ENCODE peak calls at places on chromosomes 3 and 15, in seven cellular contexts. R is MM.1S, W is keratinocyte, M is kidney, B is heart right ventricle, Q is stomach, S is spleen. F is an unnamed sample.

GRCh38 chr15:37019479-37020433 is 80.6 kb downstream of the MEIS2 start:
- DNase-seq in Q (peak; percentile 31), B (no peak), R (no peak), W (no peak), S (no peak), M (peak; percentile 68), F (no peak)

GRCh38 chr3:13083898-13084297 is 10.7 kb upstream of the IQSEC1 start:
- DNase-seq in B (no peak), R (no peak), S (peak; percentile 85), W (no peak), Q (no peak), M (no peak), F (peak; percentile 73)

GRCh38 chr3:69747511-69748248 is 8.4 kb downstream of the MITF start:
- DNase-seq in Q (no peak), S (no peak), R (no peak), W (no peak), B (no peak), M (no peak), F (no peak)

GRCh38 chr3:28326458-28326926 is 22.0 kb upstream of the ZCWPW2 start:
- DNase-seq in B (no peak), M (no peak), Q (no peak), R (peak; percentile 89), W (no peak), S (no peak), F (no peak)

GRCh38 chr3:51559961-51560360 is 21.4 kb downstream of the RAD54L2 start:
- DNase-seq in S (no peak), R (no peak), W (no peak), M (no peak), Q (no peak), B (no peak), F (no peak)

GRCh38 chr3:14274999-14275961 is 96.7 kb downstream of the LSM3 start:
- DNase-seq in S (peak; percentile 55), Q (no peak), B (no peak), R (no peak), W (no peak), M (no peak), F (peak; percentile 43)

GRCh38 chr3:116423365-116423764 is 21.9 kb downstream of the LSAMP start:
- DNase-seq in R (no peak), M (no peak), W (no peak), Q (no peak), S (no peak), B (no peak), F (no peak)

GRCh38 chr3:34067442-34068130 is 269.2 kb downstream of the PDCD6IP start:
- DNase-seq in B (no peak), M (no peak), R (no peak), Q (no peak), S (no peak), W (no peak), F (no peak)

GRCh38 chr3:130992344-130992743 is 34.3 kb downstream of the ASTE1 start:
- DNase-seq in B (no peak), W (no peak), Q (no peak), R (no peak), S (no peak), M (no peak), F (no peak)

GRCh38 chr15:73950479-73951043 is 24.3 kb downstream of the LOXL1 start:
- DNase-seq in S (peak; percentile 56), Q (no peak), W (no peak), M (peak; percentile 63), B (no peak), R (no peak), F (peak; percentile 35)

GRCh38 chr15:87567399-87567798 is 689.1 kb downstream of the NTRK3 start:
- DNase-seq in R (no peak), B (no peak), S (no peak), Q (no peak), M (no peak), W (no peak), F (no peak)

GRCh38 chr3:153320585-153321128 is 158.6 kb downstream of the RAP2B start:
- DNase-seq in Q (no peak), S (no peak), W (no peak), R (no peak), B (no peak), M (no peak), F (no peak)

GRCh38 chr3:142577701-142578308 is 728 bp downstream of the ATR start:
- DNase-seq in B (no peak), S (no peak), W (no peak), Q (no peak), M (no peak), R (no peak), F (no peak)

GRCh38 chr15:93088200-93088980 is 621 bp downstream of the RGMA start:
- DNase-seq in R (peak; percentile 20), S (peak; percentile 80), Q (no peak), B (no peak), W (no peak), M (peak; percentile 79), F (no peak)

GRCh38 chr3:150216041-150216811 is 191.9 kb upstream of the TSC22D2 start:
- DNase-seq in W (no peak), M (no peak), Q (no peak), R (no peak), S (no peak), B (peak; percentile 70), F (no peak)

GRCh38 chr3:20488101-20488500 is 302.1 kb upstream of the SGO1 start:
- DNase-seq in W (no peak), Q (no peak), M (no peak), S (no peak), R (no peak), B (no peak), F (no peak)

GRCh38 chr15:75732809-75733451 is 20.3 kb upstream of the CSPG4 start:
- DNase-seq in M (peak; percentile 77), S (peak; percentile 84), W (no peak), Q (peak; percentile 73), R (peak; percentile 49), B (peak; percentile 79), F (peak; percentile 86)

GRCh38 chr3:30286007-30286669 is 320.3 kb upstream of the TGFBR2 start:
- DNase-seq in M (peak; percentile 79), S (no peak), Q (peak; percentile 77), R (no peak), B (peak; percentile 86), W (no peak), F (peak; percentile 67)

GRCh38 chr15:38182900-38183299 is 69.7 kb upstream of the SPRED1 start:
- DNase-seq in S (no peak), W (no peak), R (no peak), B (no peak), Q (no peak), M (no peak), F (no peak)

GRCh38 chr3:187976361-187976900 is 177.5 kb upstream of the LPP start:
- DNase-seq in M (no peak), Q (no peak), W (no peak), R (no peak), S (no peak), B (no peak), F (no peak)

GRCh38 chr15:63736287-63736686 is 97.5 kb downstream of the HERC1 start:
- DNase-seq in B (no peak), S (no peak), M (no peak), W (no peak), R (no peak), Q (no peak), F (no peak)

DNA sequence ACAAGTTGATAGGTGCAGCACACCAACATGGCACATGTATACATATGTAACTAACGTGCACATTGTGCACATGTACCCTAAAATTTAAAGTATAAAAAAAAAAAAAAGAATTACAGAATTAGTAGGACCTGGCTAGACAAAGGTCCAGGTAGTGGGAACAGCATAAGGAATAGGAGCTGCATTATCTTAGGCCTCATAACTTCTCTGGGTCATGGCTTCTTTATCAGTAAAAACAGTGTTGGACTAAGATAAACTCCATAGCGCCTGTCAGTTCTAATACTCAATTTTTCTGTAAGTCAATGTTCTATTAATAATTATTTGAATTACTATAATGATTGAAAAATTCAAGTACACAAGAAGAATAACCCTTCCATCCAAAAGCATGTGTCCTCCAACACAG is 98.3 kb downstream of the HERC1 start:
- DNase-seq in W (no peak), Q (no peak), M (no peak), B (no peak), S (no peak), R (no peak), F (no peak)
- TF ChIP-seq CTCF in W (no peak), Q (no peak), M (no peak), B (no peak), S (no peak), R (no peak), F (no peak)

GRCh38 chr15:42879390-42879912 is 41.1 kb downstream of the TTBK2 start:
- DNase-seq in W (no peak), B (no peak), M (no peak), Q (no peak), R (no peak), S (no peak), F (no peak)

GRCh38 chr15:42876224-42876623 is 44.4 kb downstream of the TTBK2 start:
- DNase-seq in R (no peak), B (no peak), M (no peak), Q (no peak), W (no peak), S (no peak), F (no peak)

DNA sequence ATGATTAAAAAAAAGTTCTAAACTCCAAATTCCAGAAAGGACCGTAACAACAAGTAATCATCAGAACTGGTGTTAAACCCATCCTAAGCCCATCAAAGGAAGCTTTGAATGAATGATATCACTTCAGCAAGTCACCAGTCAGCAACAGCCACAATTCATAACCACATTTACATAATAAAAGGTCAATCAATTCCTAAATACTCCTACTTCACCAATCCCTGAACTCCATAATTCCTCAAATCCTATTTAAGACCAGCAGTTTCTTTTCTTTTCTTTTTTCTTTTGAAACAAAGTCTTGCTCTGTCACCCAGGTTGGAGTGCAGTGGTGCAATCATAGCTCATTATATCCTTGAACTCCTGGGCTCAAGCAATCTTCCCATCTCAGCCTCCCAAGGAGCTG is 40.5 kb downstream of the TTBK2 start:
- DNase-seq in B (no peak), R (no peak), W (no peak), M (no peak), S (no peak), Q (no peak), F (no peak)
- H3K27ac ChIP-seq in B (no peak overlapping the region), R (no peak overlapping the region), W (no peak overlapping the region), M (no peak overlapping the region), S (no peak overlapping the region), Q (no peak overlapping the region), F (no peak overlapping the region)

GRCh38 chr3:48090166-48090939 is 74.1 kb upstream of the MAP4 start:
- DNase-seq in R (no peak), M (no peak), Q (no peak), S (no peak), W (no peak), B (no peak), F (no peak)
- H3K4me3 ChIP-seq in R (no peak overlapping the region), M (no peak overlapping the region), Q (no peak overlapping the region), S (no peak overlapping the region), W (peak overlapping the region; percentile 23), B (no peak overlapping the region), F (no peak overlapping the region)

GRCh38 chr15:78425643-78426042 is 12.4 kb upstream of the IREB2 start:
- DNase-seq in B (no peak), Q (no peak), M (no peak), R (no peak), W (no peak), S (no peak), F (no peak)

GRCh38 chr15:78431955-78432354 is 6.1 kb upstream of the IREB2 start:
- DNase-seq in B (no peak), S (no peak), M (no peak), Q (no peak), R (no peak), W (no peak), F (no peak)

GRCh38 chr15:78427985-78428384 is 10.0 kb upstream of the IREB2 start:
- DNase-seq in R (no peak), Q (no peak), M (no peak), B (no peak), W (no peak), S (no peak), F (no peak)

GRCh38 chr15:78432664-78433063 is 5.4 kb upstream of the IREB2 start:
- DNase-seq in S (no peak), M (no peak), W (no peak), Q (no peak), B (no peak), R (no peak), F (no peak)

GRCh38 chr15:78429477-78429876 is 8.5 kb upstream of the IREB2 start:
- DNase-seq in S (no peak), W (no peak), R (no peak), Q (peak; percentile 73), B (no peak), M (no peak), F (no peak)
- TF ChIP-seq CTCF in S (no peak), W (no peak), R (no peak), Q (no peak), B (no peak), M (no peak), F (no peak)

F was measured in Peyer's patch.